ENCODE peak calls at places on chromosomes 3 and 15, in five cellular contexts. G is bronchial epithelial cell, P is GM12878, K is cardiac fibroblast, V is left lung. R is an unnamed sample.

GRCh38 chr3:31274406-31275024 is 258.2 kb upstream of the STT3B start:
- DNase-seq in G (no peak), P (no peak), K (peak), V (no peak), R (no peak)

GRCh38 chr15:57153140-57153539 is 223.2 kb upstream of the CGNL1 start:
- DNase-seq in G (peak), P (no peak), K (peak), V (no peak), R (peak)

GRCh38 chr15:47473857-47474256 is 243.4 kb upstream of the SEMA6D start:
- DNase-seq in G (no peak), P (no peak), K (no peak), V (no peak), R (no peak)

GRCh38 chr3:64995857-64996564 is 308.2 kb upstream of the ADAMTS9 start:
- DNase-seq in G (no peak), P (no peak), K (no peak), V (no peak), R (no peak)

GRCh38 chr15:97977734-97978133 is 17.2 kb downstream of the ARRDC4 start:
- DNase-seq in G (peak), P (no peak), K (no peak), V (no peak), R (no peak)

GRCh38 chr15:66505430-66505811 is 295 bp downstream of the ZWILCH start:
- DNase-seq in G (peak), P (no peak), K (peak), V (no peak), R (no peak)

GRCh38 chr3:42355612-42356011 is 54.8 kb downstream of the LYZL4 start:
- DNase-seq in G (no peak), P (no peak), K (no peak), V (no peak), R (no peak)

GRCh38 chr3:167941234-167941995 is 154.3 kb downstream of the GOLIM4 start:
- DNase-seq in G (peak), P (no peak), K (peak), V (peak), R (no peak)

GRCh38 chr3:53704363-53704725 is 141.9 kb downstream of the CHDH start:
- DNase-seq in G (no peak), P (no peak), K (no peak), V (no peak), R (no peak)

GRCh38 chr3:31485206-31485605 is 47.5 kb upstream of the STT3B start:
- DNase-seq in G (no peak), P (no peak), K (no peak), V (no peak), R (no peak)

GRCh38 chr3:38519651-38520050 is 23.5 kb downstream of the EXOG start:
- DNase-seq in G (no peak), P (no peak), K (no peak), V (no peak), R (no peak)

GRCh38 chr3:183212096-183212495 is 41.0 kb upstream of the B3GNT5 start:
- DNase-seq in G (no peak), P (no peak), K (no peak), V (no peak), R (no peak)

GRCh38 chr15:75153565-75154248 is 48.0 kb upstream of the C15orf39 start:
- DNase-seq in G (no peak), P (no peak), K (no peak), V (no peak), R (no peak)

GRCh38 chr3:180913582-180914404 is 1.3 kb downstream of the FXR1 start:
- DNase-seq in G (peak), P (no peak), K (no peak), V (no peak), R (no peak)

GRCh38 chr3:41296556-41296955 is 97.3 kb downstream of the CTNNB1 start:
- DNase-seq in G (no peak), P (no peak), K (no peak), V (no peak), R (no peak)

GRCh38 chr15:63030101-63030528 is 12.4 kb upstream of the TPM1 start:
- DNase-seq in G (no peak), P (no peak), K (peak), V (peak), R (no peak)

GRCh38 chr15:89307046-89307587 is 27.5 kb downstream of the POLG start:
- DNase-seq in G (peak), P (no peak), K (peak), V (no peak), R (no peak)

GRCh38 chr3:117820900-117821299 is 1111.3 kb downstream of the TUSC7 start:
- DNase-seq in G (peak), P (no peak), K (peak), V (no peak), R (no peak)

GRCh38 chr3:3927198-3927597 is 128.0 kb downstream of the LRRN1 start:
- DNase-seq in G (no peak), P (no peak), K (no peak), V (no peak), R (no peak)

GRCh38 chr15:47194718-47195117 is 522.6 kb upstream of the SEMA6D start:
- DNase-seq in G (peak), P (no peak), K (peak), V (no peak), R (no peak)

GRCh38 chr3:173733029-173733652 is 335.6 kb downstream of the NLGN1 start:
- DNase-seq in G (peak), P (no peak), K (peak), V (no peak), R (no peak)

GRCh38 chr3:128855574-128855973 is 23.8 kb upstream of the ACAD9 start:
- DNase-seq in G (no peak), P (no peak), K (no peak), V (no peak), R (no peak)

GRCh38 chr3:187694801-187695200 is 7.6 kb downstream of the RTP2 start:
- DNase-seq in G (no peak), P (no peak), K (no peak), V (no peak), R (no peak)

GRCh38 chr3:177733936-177734335 is 536.7 kb upstream of the TBL1XR1 start:
- DNase-seq in G (no peak), P (no peak), K (no peak), V (no peak), R (no peak)

GRCh38 chr15:66798426-66799061 is 96.5 kb downstream of the SMAD6 start:
- DNase-seq in G (no peak), P (no peak), K (peak), V (no peak), R (no peak)

GRCh38 chr3:70342149-70342548 is 29.7 kb upstream of the MDFIC2 start:
- DNase-seq in G (peak), P (no peak), K (no peak), V (no peak), R (no peak)

GRCh38 chr15:27486036-27486435 is 515.1 kb downstream of the GABRG3 start:
- DNase-seq in G (no peak), P (no peak), K (no peak), V (no peak), R (no peak)

GRCh38 chr3:129575987-129576364 is 30.5 kb downstream of the PLXND1 start:
- DNase-seq in G (no peak), P (no peak), K (no peak), V (no peak), R (no peak)

GRCh38 chr15:40775740-40776536 is 6.2 kb downstream of the C15orf62 start:
- DNase-seq in G (no peak), P (no peak), K (no peak), V (no peak), R (no peak)

GRCh38 chr3:127464642-127465041 is 125.9 kb downstream of the TPRA1 start:
- DNase-seq in G (no peak), P (no peak), K (no peak), V (no peak), R (no peak)

GRCh38 chr3:148697311-148698189 is at the start of gene AGTR1:
- DNase-seq in G (no peak), P (no peak), K (peak), V (peak), R (no peak)

GRCh38 chr3:178297732-178298131 is 238.5 kb upstream of the KCNMB2 start:
- DNase-seq in G (no peak), P (no peak), K (no peak), V (no peak), R (no peak)

GRCh38 chr3:38346584-38347410 is at the start of gene XYLB:
- DNase-seq in G (peak), P (peak), K (peak), V (peak), R (peak)

GRCh38 chr3:196344663-196345062 is 6.5 kb upstream of the TM4SF19 start:
- DNase-seq in G (no peak), P (no peak), K (no peak), V (no peak), R (peak)

GRCh38 chr3:68072062-68072461 is 417.6 kb upstream of the SUCLG2 start:
- DNase-seq in G (no peak), P (no peak), K (no peak), V (no peak), R (no peak)

GRCh38 chr3:114071786-114072185 is 15.2 kb downstream of the QTRT2 start:
- DNase-seq in G (no peak), P (no peak), K (no peak), V (no peak), R (no peak)

GRCh38 chr3:49873623-49874022 is 3.9 kb upstream of the CAMKV start:
- DNase-seq in G (no peak), P (no peak), K (no peak), V (no peak), R (no peak)

DNA sequence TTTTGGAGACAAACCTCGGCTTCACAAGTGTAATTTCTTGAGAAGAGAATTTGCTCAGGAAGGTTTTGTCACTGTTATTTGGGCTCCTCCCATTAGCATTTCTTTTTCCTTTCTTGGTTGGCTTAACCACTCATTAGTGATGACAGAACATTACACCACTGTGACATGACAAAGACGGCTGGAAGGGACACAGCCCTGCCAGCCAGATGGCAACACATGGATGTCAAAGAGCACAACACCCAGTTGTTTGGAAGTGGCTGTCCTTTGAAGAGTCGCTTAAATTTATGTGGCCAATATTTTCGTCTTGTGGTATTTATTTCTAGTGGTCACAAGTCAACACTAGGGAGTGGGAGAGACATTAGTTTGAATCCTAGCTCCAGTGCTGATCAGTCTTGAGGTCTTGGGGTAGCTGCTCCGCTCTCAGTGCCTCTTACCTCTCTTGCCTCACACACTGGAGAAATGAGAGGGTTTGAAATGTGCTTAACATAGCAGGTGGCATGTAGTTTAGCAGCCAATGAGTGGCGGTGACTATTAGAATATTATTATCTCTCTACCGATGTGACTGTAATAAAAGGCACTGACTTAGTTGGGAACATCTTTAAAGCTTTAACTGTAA is 92.8 kb downstream of the FRMD4B start:
- DNase-seq in G (peak), P (no peak), K (no peak), V (no peak), R (no peak)
- H3K4me3 ChIP-seq in G (no peak), P (no peak), K (no peak), V (no peak), R (no peak)

GRCh38 chr3:134652886-134653630 is 2.2 kb upstream of the KY start:
- DNase-seq in G (no peak), P (no peak), K (no peak), V (no peak), R (no peak)

GRCh38 chr3:134649106-134649705 is 1.6 kb downstream of the KY start:
- DNase-seq in G (no peak), P (no peak), K (no peak), V (no peak), R (no peak)

GRCh38 chr3:134651347-134652041 is 672 bp upstream of the KY start:
- DNase-seq in G (no peak), P (no peak), K (peak), V (peak), R (no peak)

GRCh38 chr3:134652409-134652831 is 1.6 kb upstream of the KY start:
- DNase-seq in G (peak), P (no peak), K (peak), V (peak), R (no peak)

GRCh38 chr3:134650431-134651346 is at the start of gene KY:
- DNase-seq in G (peak), P (no peak), K (peak), V (peak), R (no peak)
- TF ChIP-seq CTCF in G (peak), P (no peak), K (no peak), V (no peak), R (no peak)

DNA sequence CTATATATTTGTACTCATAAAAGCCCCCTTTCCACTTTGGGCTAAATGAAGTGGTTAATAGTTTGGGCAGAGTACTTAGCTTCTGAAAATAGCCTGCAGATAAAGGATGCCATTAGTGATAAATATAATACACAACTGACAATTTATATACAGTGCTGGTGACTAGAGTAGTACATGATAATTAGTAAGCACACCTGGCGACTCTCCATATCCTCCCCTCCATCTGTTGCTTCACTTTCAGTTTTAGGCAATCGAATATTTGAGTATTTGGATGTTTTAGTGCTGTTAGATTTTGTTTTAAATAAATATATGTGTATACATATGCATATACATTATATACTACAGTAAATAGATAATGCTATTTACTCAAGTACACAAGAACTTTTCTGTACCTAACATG is 35.9 kb upstream of the CHMP2B start:
- DNase-seq in G (no peak), P (no peak), K (peak), V (no peak), R (no peak)
- H3K4me3 ChIP-seq in G (no peak), P (no peak), K (no peak), V (no peak), R (no peak)

DNA sequence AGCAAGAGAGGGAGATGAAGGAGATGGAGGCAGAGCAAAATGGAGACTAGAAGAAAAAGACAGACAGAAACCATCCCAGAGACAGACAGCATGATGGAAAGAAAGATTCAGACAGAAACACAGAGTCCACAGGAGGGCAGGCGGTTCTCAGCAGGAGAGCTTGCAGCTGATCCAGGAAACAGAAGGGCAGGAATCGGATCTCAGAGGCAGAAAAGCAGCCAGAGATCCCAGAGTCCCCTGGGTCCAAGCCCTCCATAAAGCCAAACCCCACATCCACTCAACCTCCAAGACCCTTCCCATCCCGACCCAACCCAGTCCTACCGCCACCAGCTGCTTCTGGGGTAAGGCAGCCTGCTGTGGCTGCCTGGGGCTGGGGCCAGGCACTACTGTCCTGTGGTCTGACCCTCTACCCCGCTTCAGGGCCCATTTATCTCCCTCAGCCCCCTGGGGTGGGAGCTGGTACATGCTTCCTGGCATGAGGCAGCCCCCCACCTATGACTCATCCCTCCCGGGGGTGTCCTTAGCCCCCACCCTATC is at the start of gene UCN2:
- DNase-seq in G (no peak), P (no peak), K (peak), V (no peak), R (no peak)
- TF ChIP-seq CTCF in G (no peak), P (no peak), K (no peak), V (no peak), R (no peak)

GRCh38 chr15:99131441-99132023 is 26.7 kb downstream of the SYNM start:
- DNase-seq in G (no peak), P (no peak), K (no peak), V (no peak), R (no peak)

GRCh38 chr15:99130765-99131440 is 26.0 kb downstream of the SYNM start:
- DNase-seq in G (no peak), P (no peak), K (no peak), V (no peak), R (no peak)

GRCh38 chr15:99132584-99133287 is 27.9 kb downstream of the SYNM start:
- DNase-seq in G (no peak), P (no peak), K (no peak), V (no peak), R (no peak)

GRCh38 chr15:99130314-99130713 is 25.4 kb downstream of the SYNM start:
- DNase-seq in G (no peak), P (no peak), K (no peak), V (no peak), R (no peak)

DNA sequence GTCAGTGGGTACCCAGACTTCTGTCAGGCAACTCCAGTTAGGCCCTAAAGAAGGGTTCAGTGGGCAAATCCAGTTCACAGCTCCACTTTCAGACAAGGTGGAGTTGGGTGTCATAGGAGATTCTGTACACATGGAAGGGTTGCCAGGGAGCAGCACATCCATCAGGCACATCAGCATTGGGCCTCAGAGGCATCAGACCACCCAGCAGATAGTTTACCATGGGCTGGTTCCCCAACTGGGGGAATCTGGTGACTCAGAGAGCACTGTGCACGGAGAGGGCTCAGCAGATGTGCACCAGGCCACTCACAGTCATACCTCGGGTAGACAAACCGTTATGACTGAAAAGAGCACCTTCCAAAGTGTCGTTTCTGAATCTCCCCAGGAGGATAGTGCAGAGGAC is 27.2 kb downstream of the SYNM start:
- DNase-seq in G (no peak), P (no peak), K (no peak), V (no peak), R (no peak)
- H3K4me3 ChIP-seq in G (no peak), P (no peak), K (no peak), V (no peak), R (no peak)

DNA sequence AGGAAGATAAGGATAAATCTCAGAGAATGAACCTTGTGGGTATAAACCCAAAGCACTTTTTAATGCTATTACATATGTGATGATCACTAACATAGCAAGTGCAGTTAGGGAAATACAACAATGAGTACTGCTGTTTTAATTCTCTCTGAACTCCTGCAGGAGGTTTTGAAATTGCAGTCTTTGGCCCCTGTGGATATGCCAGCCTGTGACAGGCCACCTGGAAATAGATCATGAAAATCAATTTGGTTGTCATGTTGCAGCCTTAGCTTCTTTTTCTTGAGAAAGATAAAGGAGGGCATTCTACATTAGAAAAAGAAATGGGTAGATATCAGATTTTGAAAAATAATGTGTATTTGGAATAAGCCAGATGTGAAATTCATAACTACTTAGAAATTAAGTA is 103.6 kb downstream of the RSRC1 start:
- DNase-seq in G (no peak), P (no peak), K (no peak), V (no peak), R (no peak)
- TF ChIP-seq CTCF in G (no peak), P (no peak), K (no peak), V (no peak), R (no peak)

GRCh38 chr3:6803652-6804051 is 57.3 kb upstream of the GRM7 start:
- DNase-seq in G (no peak), P (no peak), K (no peak), V (no peak), R (no peak)

GRCh38 chr3:6805236-6805635 is 55.7 kb upstream of the GRM7 start:
- DNase-seq in G (peak), P (no peak), K (no peak), V (no peak), R (no peak)

GRCh38 chr3:6807967-6808588 is 52.8 kb upstream of the GRM7 start:
- DNase-seq in G (peak), P (no peak), K (no peak), V (no peak), R (no peak)

GRCh38 chr3:6809349-6809748 is 51.6 kb upstream of the GRM7 start:
- DNase-seq in G (no peak), P (no peak), K (no peak), V (no peak), R (no peak)

DNA sequence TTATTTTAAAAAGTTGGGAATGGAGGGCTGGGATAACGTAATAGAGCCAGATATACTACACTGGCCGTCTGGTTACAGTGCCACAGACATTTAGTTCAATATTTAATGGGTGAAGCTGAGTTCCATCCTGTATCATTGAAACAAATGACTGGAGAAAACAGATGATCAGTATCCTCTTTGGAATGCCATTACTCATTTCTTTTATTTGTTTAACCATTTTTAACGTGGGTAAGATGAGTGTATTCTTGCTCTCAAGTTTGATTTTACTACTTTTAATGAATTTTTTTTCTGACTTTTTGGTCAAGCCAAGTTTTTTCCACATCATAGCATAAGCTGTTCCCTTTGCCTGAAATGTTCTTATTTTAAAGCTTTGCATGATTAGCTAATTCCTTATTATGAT is 53.9 kb upstream of the GRM7 start:
- DNase-seq in G (no peak), P (no peak), K (no peak), V (no peak), R (no peak)
- H3K4me3 ChIP-seq in G (no peak), P (no peak), K (no peak), V (no peak), R (no peak)

R was measured in GM12864.